ENCODE peak calls at places on chromosome 2, in seven cellular contexts. E is left cardiac atrium; I is CD8-positive, alpha-beta T cell; T is amygdala; R is iris pigment epithelial cell; N is choroid plexus epithelial cell; M is neuronal stem cell. J is an unnamed sample.

GRCh38 chr2:206696910-206697309 is 21.3 kb downstream of the DYTN start:
- DNase-seq in E (no peak), I (no peak), T (no peak), R (peak; percentile 2), N (no peak), M (no peak), J (no peak)

GRCh38 chr2:215748446-215748845 is 264.9 kb downstream of the MREG start:
- DNase-seq in E (peak; percentile 31), I (no peak), T (peak; percentile 26), R (peak; percentile 37), N (peak; percentile 55), M (no peak), J (no peak)

GRCh38 chr2:138030459-138030858 is 66.2 kb downstream of the HNMT start:
- DNase-seq in E (no peak), I (no peak), T (no peak), R (peak; percentile 83), N (peak; percentile 88), M (no peak), J (no peak)

GRCh38 chr2:9769171-9770005 is 73.9 kb upstream of the TAF1B start:
- DNase-seq in E (no peak), I (no peak), T (peak; percentile 19), R (no peak), N (no peak), M (no peak), J (no peak)

GRCh38 chr2:208792766-208793165 is 386.2 kb downstream of the PTH2R start:
- DNase-seq in E (no peak), I (no peak), T (no peak), R (no peak), N (no peak), M (no peak), J (no peak)

GRCh38 chr2:167832840-167833239 is 414.6 kb downstream of the STK39 start:
- DNase-seq in E (no peak), I (no peak), T (no peak), R (no peak), N (no peak), M (no peak), J (no peak)

GRCh38 chr2:239118675-239119211 is 270.9 kb downstream of the TWIST2 start:
- DNase-seq in E (no peak), I (no peak), T (no peak), R (no peak), N (no peak), M (no peak), J (no peak)

GRCh38 chr2:69387770-69388481 is 899 bp upstream of the GFPT1 start:
- DNase-seq in E (no peak), I (no peak), T (peak; percentile 20), R (no peak), N (peak; percentile 14), M (no peak), J (no peak)

GRCh38 chr2:218829868-218830451 is 1.6 kb downstream of the PRKAG3 start:
- DNase-seq in E (peak; percentile 62), I (no peak), T (no peak), R (no peak), N (no peak), M (no peak), J (no peak)

GRCh38 chr2:33210626-33211025 is 263.9 kb downstream of the LTBP1 start:
- DNase-seq in E (peak; percentile 70), I (no peak), T (no peak), R (peak; percentile 97), N (peak; percentile 94), M (no peak), J (no peak)

GRCh38 chr2:67846341-67847070 is 216.3 kb downstream of the C1D start:
- DNase-seq in E (peak; percentile 75), I (no peak), T (peak; percentile 67), R (peak; percentile 96), N (peak; percentile 99), M (peak; percentile 78), J (no peak)

GRCh38 chr2:48284624-48285212 is 245.2 kb upstream of the STON1 start:
- DNase-seq in E (no peak), I (no peak), T (no peak), R (no peak), N (no peak), M (no peak), J (no peak)

GRCh38 chr2:151774506-151774905 is 40.2 kb upstream of the NEB start:
- DNase-seq in E (no peak), I (no peak), T (no peak), R (peak; percentile 83), N (peak; percentile 79), M (no peak), J (no peak)

GRCh38 chr2:66436546-66436945 is 1.6 kb downstream of the MEIS1 start:
- DNase-seq in E (no peak), I (no peak), T (no peak), R (no peak), N (no peak), M (no peak), J (no peak)

GRCh38 chr2:23673830-23674679 is 252.9 kb downstream of the ATAD2B start:
- DNase-seq in E (no peak), I (no peak), T (no peak), R (no peak), N (peak; percentile 18), M (peak; percentile 44), J (no peak)

GRCh38 chr2:113227290-113227689 is 51.4 kb downstream of the PAX8 start:
- DNase-seq in E (no peak), I (no peak), T (no peak), R (peak; percentile 43), N (no peak), M (no peak), J (no peak)

GRCh38 chr2:188813846-188814245 is 160.3 kb upstream of the COL3A1 start:
- DNase-seq in E (peak; percentile 21), I (no peak), T (no peak), R (peak; percentile 90), N (peak; percentile 62), M (no peak), J (no peak)

GRCh38 chr2:144942516-144943256 is 422.8 kb upstream of the ZEB2 start:
- DNase-seq in E (no peak), I (no peak), T (no peak), R (peak; percentile 81), N (peak; percentile 80), M (no peak), J (no peak)

GRCh38 chr2:43845181-43845580 is 6.4 kb downstream of the ABCG8 start:
- DNase-seq in E (no peak), I (no peak), T (no peak), R (no peak), N (no peak), M (no peak), J (no peak)

GRCh38 chr2:7633556-7634153 is 716.4 kb downstream of the RNF144A start:
- DNase-seq in E (no peak), I (no peak), T (no peak), R (no peak), N (no peak), M (no peak), J (no peak)

GRCh38 chr2:213227458-213227857 is 56.8 kb upstream of the SPAG16 start:
- DNase-seq in E (no peak), I (no peak), T (no peak), R (peak; percentile 43), N (no peak), M (no peak), J (no peak)

GRCh38 chr2:27264253-27264752 is 1.5 kb upstream of the SLC30A3 start:
- DNase-seq in E (no peak), I (no peak), T (no peak), R (no peak), N (no peak), M (no peak), J (no peak)

GRCh38 chr2:65663831-65664407 is 231.5 kb upstream of the SPRED2 start:
- DNase-seq in E (no peak), I (no peak), T (no peak), R (no peak), N (no peak), M (no peak), J (no peak)

GRCh38 chr2:240433973-240434727 is 1.3 kb upstream of the GPC1 start:
- DNase-seq in E (peak; percentile 61), I (no peak), T (no peak), R (peak; percentile 95), N (peak; percentile 87), M (no peak), J (no peak)

GRCh38 chr2:39379643-39380524 is 57.2 kb downstream of the MAP4K3 start:
- DNase-seq in E (no peak), I (no peak), T (no peak), R (peak; percentile 77), N (peak; percentile 87), M (no peak), J (no peak)

GRCh38 chr2:150120271-150120950 is 367.1 kb downstream of the RND3 start:
- DNase-seq in E (no peak), I (no peak), T (no peak), R (no peak), N (peak; percentile 24), M (peak; percentile 38), J (no peak)

GRCh38 chr2:187506416-187506815 is 47.8 kb downstream of the TFPI start:
- DNase-seq in E (no peak), I (no peak), T (no peak), R (no peak), N (no peak), M (no peak), J (no peak)

GRCh38 chr2:54750040-54750439 is 26.6 kb downstream of the EML6 start:
- DNase-seq in E (no peak), I (no peak), T (no peak), R (no peak), N (no peak), M (no peak), J (no peak)

GRCh38 chr2:142175917-142176316 is 45.1 kb upstream of the LRP1B start:
- DNase-seq in E (no peak), I (no peak), T (no peak), R (no peak), N (peak; percentile 45), M (no peak), J (no peak)

GRCh38 chr2:178109813-178110212 is 2.4 kb upstream of the RBM45 start:
- DNase-seq in E (no peak), I (no peak), T (no peak), R (peak; percentile 47), N (peak; percentile 72), M (no peak), J (no peak)

GRCh38 chr2:8538531-8538930 is 143.3 kb upstream of the ID2 start:
- DNase-seq in E (no peak), I (no peak), T (no peak), R (no peak), N (no peak), M (no peak), J (no peak)

GRCh38 chr2:174971868-174972781 is 33.1 kb downstream of the CHN1 start:
- DNase-seq in E (no peak), I (no peak), T (no peak), R (peak; percentile 63), N (peak; percentile 60), M (no peak), J (no peak)

GRCh38 chr2:43068053-43068471 is 158.3 kb downstream of the ZFP36L2 start:
- DNase-seq in E (peak; percentile 28), I (no peak), T (no peak), R (no peak), N (no peak), M (peak; percentile 83), J (no peak)

J was measured in T-helper 1 cell.